ENCODE peak calls at places on chromosomes 3 and 15, in seven cellular contexts. P is left lung; L is stomach; T is endothelial cell of umbilical vein; K is SJCRH30; J is cardiac muscle cell; U is CD8-positive, alpha-beta T cell. O is an unnamed sample. For H3K4me1 and H3K27me3, the result is how much of the 10 kb centered on the place peaks cover.

GRCh38 chr3:139227827-139228226 is 116.0 kb upstream of the MRPS22 start:
- DNase-seq in P (no peak), L (no peak), T (no peak), K (no peak), J (no peak), U (no peak), O (no peak)

GRCh38 chr3:197682713-197683112 is 54.0 kb downstream of the RUBCN start:
- DNase-seq in P (no peak), L (no peak), T (no peak), K (no peak), J (no peak), U (no peak), O (no peak)

GRCh38 chr3:70822777-70823176 is 510.3 kb upstream of the MDFIC2 start:
- DNase-seq in P (no peak), L (no peak), T (no peak), K (no peak), J (no peak), U (no peak), O (no peak)

GRCh38 chr15:65333441-65333820 is 29.0 kb downstream of the RNU5B-1 start:
- DNase-seq in P (no peak), L (no peak), T (no peak), K (no peak), J (no peak), U (no peak), O (no peak)

GRCh38 chr3:134803652-134804051 is 8.6 kb downstream of the EPHB1 start:
- DNase-seq in P (no peak), L (no peak), T (no peak), K (no peak), J (no peak), U (no peak), O (no peak)

GRCh38 chr3:149085828-149086231 is 503 bp downstream of the HLTF start:
- DNase-seq in P (no peak), L (no peak), T (peak), K (no peak), J (peak), U (no peak), O (peak)

GRCh38 chr3:100225193-100225592 is 35.6 kb upstream of the TBC1D23 start:
- DNase-seq in P (peak), L (no peak), T (no peak), K (no peak), J (no peak), U (no peak), O (no peak)

GRCh38 chr3:49657208-49657915 is 16.8 kb upstream of the APEH start:
- DNase-seq in P (no peak), L (no peak), T (no peak), K (no peak), J (no peak), U (no peak), O (no peak)

DNA sequence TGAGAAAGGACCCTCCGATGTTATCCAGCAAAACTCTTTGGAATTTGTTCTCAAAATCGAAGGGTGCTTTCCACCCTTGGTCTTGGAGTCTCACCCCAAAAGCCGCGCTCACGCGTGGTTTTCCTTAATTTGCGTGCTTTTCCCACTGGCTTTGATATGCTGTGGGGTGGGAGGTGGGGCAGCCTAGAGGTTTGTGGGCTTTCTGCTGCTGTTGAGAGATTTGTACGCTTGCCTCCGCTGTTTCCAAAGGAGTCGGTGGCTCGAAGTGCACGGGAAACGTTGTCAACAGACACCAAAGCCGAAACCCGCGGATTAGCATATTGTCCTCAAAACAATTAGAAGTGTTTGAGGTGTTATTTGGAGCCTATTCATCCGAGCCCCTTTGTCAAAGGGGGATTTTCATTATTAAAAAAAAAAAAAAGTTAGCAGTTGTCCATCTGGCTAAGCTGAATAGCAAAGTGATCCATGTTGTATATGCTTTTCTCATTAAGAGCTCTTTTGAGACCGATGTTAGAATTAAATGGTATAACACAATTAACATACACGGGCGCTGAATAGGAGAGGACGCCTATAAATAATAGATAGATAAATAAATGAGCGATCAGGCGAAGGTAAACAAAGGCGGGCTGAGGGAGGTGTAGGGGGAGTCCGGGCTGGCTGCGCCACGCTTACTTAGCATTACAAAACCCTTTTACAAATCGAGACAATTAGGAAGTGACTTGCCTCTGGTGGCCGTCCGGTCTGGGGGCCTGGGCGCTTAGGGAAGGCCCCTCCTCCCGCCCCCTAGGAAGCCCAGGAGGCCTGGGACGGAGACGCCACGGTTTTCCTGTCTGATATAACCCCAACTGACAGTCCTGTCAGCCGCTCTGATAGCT is 3.3 kb downstream of the SOX14 start:
- DNase-seq in P (no peak), L (no peak), T (no peak), K (no peak), J (no peak), U (no peak), O (no peak)
- H3K4me1 ChIP-seq in P (under half), L (under half), T (under half), K (under half), J (under half), U (under half), O (under half)

DNA sequence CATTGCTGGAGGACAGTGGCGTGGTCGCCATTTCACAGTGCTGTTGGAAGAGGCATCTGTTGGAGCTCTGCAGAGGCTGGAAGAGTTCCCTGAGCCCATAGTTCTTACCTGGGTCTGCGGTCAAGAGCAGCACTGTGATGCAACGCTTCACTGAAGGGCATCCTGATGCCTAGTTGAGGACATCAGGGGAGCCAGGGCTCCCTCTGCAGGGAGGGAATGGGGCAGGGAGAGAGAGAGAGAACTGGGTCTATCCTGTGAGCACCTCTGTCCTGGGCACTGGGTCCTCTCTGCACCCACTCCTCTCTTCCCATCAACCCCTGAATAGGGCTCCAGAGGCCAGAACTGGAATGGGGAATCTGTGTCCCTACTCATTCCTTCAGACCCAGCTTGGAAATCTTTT is 23.9 kb upstream of the MOBP start:
- DNase-seq in P (no peak), L (no peak), T (peak), K (no peak), J (no peak), U (no peak), O (no peak)
- H3K27me3 ChIP-seq in P (under half), L (under half), T (under half), K (under half), J (under half), U (under half), O (under half)

DNA sequence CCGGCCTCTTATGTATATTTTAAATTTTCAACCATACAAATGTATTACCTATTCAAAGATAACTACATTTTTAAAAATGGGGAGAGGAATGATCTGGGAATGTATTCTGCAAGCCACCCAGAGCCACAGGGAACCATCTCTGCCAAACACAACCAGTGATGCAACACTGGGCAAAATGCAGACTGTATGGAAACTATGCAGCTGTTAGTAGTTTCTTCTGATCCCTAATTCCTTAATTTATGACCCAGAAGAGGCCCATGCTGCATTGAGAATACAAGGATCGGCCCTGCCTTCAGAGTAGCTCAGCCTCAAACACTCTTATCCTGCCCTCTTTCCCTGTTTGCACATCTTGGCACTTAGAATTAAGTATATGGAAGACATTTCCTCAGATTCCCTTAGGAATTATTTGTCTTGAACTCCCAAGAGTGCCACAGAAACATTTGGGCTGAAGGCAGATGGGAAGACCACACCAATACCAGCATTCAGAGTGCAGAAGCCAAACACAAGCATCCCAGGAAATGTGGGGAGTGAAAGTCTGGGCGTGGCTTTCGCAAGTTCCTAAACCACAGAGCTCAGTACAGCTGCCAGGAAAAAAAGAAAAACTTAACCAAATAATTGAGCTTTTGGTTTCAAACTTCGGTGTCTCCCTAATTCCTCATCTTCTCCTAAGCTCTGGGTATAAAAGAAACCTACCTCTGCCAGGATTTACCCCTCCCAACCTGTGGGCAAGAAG is 5.3 kb downstream of the SNUPN start:
- DNase-seq in P (no peak), L (peak), T (no peak), K (peak), J (peak), U (no peak), O (no peak)
- H3K4me1 ChIP-seq in P (under half), L (under half), T (under half), K (under half), J (under half), U (under half), O (under half)

GRCh38 chr3:122992628-122993570 is 34.7 kb downstream of the SEMA5B start:
- DNase-seq in P (no peak), L (no peak), T (no peak), K (peak), J (no peak), U (no peak), O (no peak)

GRCh38 chr3:122989856-122990575 is 37.5 kb downstream of the SEMA5B start:
- DNase-seq in P (no peak), L (no peak), T (no peak), K (no peak), J (no peak), U (no peak), O (no peak)

GRCh38 chr3:122992138-122992537 is 35.4 kb downstream of the SEMA5B start:
- DNase-seq in P (no peak), L (no peak), T (no peak), K (no peak), J (no peak), U (no peak), O (no peak)

GRCh38 chr3:122993573-122993972 is 34.0 kb downstream of the SEMA5B start:
- DNase-seq in P (no peak), L (no peak), T (no peak), K (peak), J (no peak), U (no peak), O (no peak)

DNA sequence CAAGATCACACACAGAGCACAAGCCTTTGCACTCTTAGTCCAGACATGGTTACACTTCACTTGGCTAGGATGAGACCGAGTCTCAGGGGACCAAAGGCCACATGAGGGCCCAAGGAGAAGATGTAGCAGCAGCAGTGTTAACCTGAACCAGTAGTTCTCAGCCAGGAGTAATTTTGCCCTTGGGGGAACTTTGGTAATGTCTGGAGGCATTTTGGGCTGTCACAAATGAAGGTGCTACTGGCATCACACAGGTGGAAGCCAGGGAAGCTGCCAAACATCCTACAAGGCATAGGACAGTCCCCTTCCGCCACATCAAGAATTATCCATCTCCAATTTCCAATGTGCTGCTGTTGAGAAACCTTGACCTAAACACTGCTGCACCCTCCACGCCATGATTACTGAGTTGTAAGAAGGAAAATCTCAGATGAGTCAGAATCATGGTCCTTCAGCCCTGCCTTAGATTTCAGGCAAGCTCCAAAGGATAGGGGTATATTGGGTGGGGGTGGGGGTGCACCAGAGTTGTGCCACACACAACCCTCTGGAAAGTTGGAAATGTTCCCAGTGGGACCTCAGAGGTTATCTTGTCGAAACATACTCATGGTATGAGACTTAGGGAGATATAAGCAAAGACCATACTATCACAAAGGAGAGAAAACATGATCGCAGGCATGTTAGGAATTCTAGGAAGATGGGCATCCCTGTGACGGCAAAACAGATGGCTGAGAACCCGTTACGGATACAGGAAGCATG is 36.2 kb downstream of the SEMA5B start:
- DNase-seq in P (no peak), L (no peak), T (peak), K (no peak), J (no peak), U (no peak), O (no peak)
- H3K27me3 ChIP-seq in P (under half), L (under half), T (under half), K (under half), J (under half), U (under half), O (under half)